ENCODE peak calls at places on chromosome 15, in four cellular contexts. Z, D, Q and O are unnamed samples.

GRCh38 chr15:33029247-33029646 is 165.3 kb downstream of the FMN1 start:
- DNase-seq in Z (no peak), D (no peak), Q (no peak), O (no peak)

GRCh38 chr15:67406257-67406861 is 114.6 kb upstream of the C15orf61 start:
- DNase-seq in Z (peak; percentile 15), D (no peak), Q (no peak), O (no peak)

GRCh38 chr15:36887214-36888017 is 212.9 kb downstream of the MEIS2 start:
- DNase-seq in Z (no peak), D (no peak), Q (no peak), O (no peak)

GRCh38 chr15:25022233-25022632 is 67.4 kb downstream of the SNRPN start:
- DNase-seq in Z (peak; percentile 56), D (no peak), Q (no peak), O (no peak)

GRCh38 chr15:89740137-89740536 is 10.9 kb downstream of the MESP1 start:
- DNase-seq in Z (peak; percentile 83), D (peak; percentile 48), Q (no peak), O (no peak)

GRCh38 chr15:56919708-56920637 is 1.5 kb downstream of the TCF12 start:
- DNase-seq in Z (peak; percentile 41), D (no peak), Q (no peak), O (no peak)

GRCh38 chr15:71013446-71013845 is 101.8 kb upstream of the THSD4 start:
- DNase-seq in Z (no peak), D (no peak), Q (no peak), O (no peak)

GRCh38 chr15:96947830-96948229 is 617.3 kb downstream of the NR2F2 start:
- DNase-seq in Z (no peak), D (no peak), Q (no peak), O (no peak)

GRCh38 chr15:88623632-88624031 is 2.5 kb downstream of the AEN start:
- DNase-seq in Z (no peak), D (no peak), Q (no peak), O (no peak)

GRCh38 chr15:85383470-85384148 is 3.2 kb downstream of the AKAP13 start:
- DNase-seq in Z (no peak), D (no peak), Q (no peak), O (no peak)

GRCh38 chr15:72889545-72889944 is 106.0 kb upstream of the ADPGK start:
- DNase-seq in Z (no peak), D (no peak), Q (no peak), O (no peak)

GRCh38 chr15:56367156-56367555 is 1.9 kb downstream of the TEX9 start:
- DNase-seq in Z (no peak), D (no peak), Q (no peak), O (no peak)

GRCh38 chr15:77037475-77038209 is 33.3 kb downstream of the TSPAN3 start:
- DNase-seq in Z (no peak), D (peak; percentile 23), Q (peak; percentile 74), O (peak; percentile 73)

GRCh38 chr15:98823012-98823458 is 174.7 kb downstream of the IGF1R start:
- DNase-seq in Z (peak; percentile 46), D (no peak), Q (no peak), O (no peak)

GRCh38 chr15:82108489-82109078 is 62.8 kb upstream of the MEX3B start:
- DNase-seq in Z (peak; percentile 63), D (peak; percentile 79), Q (peak; percentile 86), O (no peak)

GRCh38 chr15:53193149-53193548 is 403.0 kb upstream of the ONECUT1 start:
- DNase-seq in Z (peak; percentile 6), D (no peak), Q (no peak), O (no peak)

GRCh38 chr15:58526647-58527192 is 94.9 kb downstream of the LIPC start:
- DNase-seq in Z (no peak), D (no peak), Q (no peak), O (peak; percentile 51)

GRCh38 chr15:78085928-78086327 is 6.4 kb upstream of the SH2D7 start:
- DNase-seq in Z (peak; percentile 85), D (no peak), Q (no peak), O (no peak)

GRCh38 chr15:67109141-67110034 is 44.0 kb downstream of the SMAD3 start:
- DNase-seq in Z (peak; percentile 98), D (no peak), Q (peak; percentile 93), O (no peak)

GRCh38 chr15:31111091-31111647 is 9.6 kb upstream of the TRPM1 start:
- DNase-seq in Z (peak; percentile 19), D (no peak), Q (no peak), O (no peak)

GRCh38 chr15:66486887-66487286 is 10.7 kb downstream of the SNAPC5 start:
- DNase-seq in Z (no peak), D (no peak), Q (no peak), O (no peak)

GRCh38 chr15:82585072-82585471 is 44.8 kb upstream of the RPS17 start:
- DNase-seq in Z (peak; percentile 70), D (no peak), Q (no peak), O (no peak)

GRCh38 chr15:91694829-91695205 is 158.7 kb upstream of the SLCO3A1 start:
- DNase-seq in Z (peak; percentile 86), D (no peak), Q (no peak), O (no peak)

GRCh38 chr15:62450061-62450460 is 285.0 kb upstream of the C2CD4B start:
- DNase-seq in Z (no peak), D (no peak), Q (no peak), O (no peak)
- TF ChIP-seq CTCF in Z (no peak), D (no peak), Q (no peak), O (no peak)

DNA sequence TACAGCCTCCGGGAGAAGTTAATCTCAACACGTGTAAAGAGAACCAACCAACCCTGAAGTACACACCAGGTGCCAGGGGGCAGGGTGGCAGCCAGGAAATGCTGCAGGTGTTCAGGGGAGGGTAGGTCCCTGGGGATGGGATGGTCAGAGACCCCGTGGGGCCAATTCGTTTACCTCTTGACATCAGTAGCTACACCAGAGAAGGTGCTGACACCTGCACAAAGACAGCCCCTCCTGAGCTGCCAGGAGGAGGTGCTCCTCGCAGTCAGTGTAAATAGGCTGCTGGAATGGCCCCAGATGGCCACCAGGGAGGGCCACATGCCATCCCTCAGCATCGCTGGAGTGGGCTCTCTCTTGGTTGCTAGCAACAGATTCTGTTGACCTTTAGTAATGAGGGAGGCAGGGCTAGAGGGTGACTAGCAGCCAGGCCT is 52.8 kb downstream of the CORO2B start:
- DNase-seq in Z (no peak), D (no peak), Q (peak; percentile 85), O (no peak)
- TF ChIP-seq CTCF in Z (no peak), D (no peak), Q (no peak), O (peak; percentile 17)

GRCh38 chr15:27235161-27235560 is 264.2 kb downstream of the GABRG3 start:
- DNase-seq in Z (no peak), D (no peak), Q (no peak), O (no peak)

GRCh38 chr15:27235689-27236088 is 264.7 kb downstream of the GABRG3 start:
- DNase-seq in Z (no peak), D (no peak), Q (no peak), O (no peak)

GRCh38 chr15:27234593-27234992 is 263.6 kb downstream of the GABRG3 start:
- DNase-seq in Z (no peak), D (no peak), Q (no peak), O (no peak)

GRCh38 chr15:27237319-27237939 is 266.4 kb downstream of the GABRG3 start:
- DNase-seq in Z (no peak), D (no peak), Q (no peak), O (no peak)

DNA sequence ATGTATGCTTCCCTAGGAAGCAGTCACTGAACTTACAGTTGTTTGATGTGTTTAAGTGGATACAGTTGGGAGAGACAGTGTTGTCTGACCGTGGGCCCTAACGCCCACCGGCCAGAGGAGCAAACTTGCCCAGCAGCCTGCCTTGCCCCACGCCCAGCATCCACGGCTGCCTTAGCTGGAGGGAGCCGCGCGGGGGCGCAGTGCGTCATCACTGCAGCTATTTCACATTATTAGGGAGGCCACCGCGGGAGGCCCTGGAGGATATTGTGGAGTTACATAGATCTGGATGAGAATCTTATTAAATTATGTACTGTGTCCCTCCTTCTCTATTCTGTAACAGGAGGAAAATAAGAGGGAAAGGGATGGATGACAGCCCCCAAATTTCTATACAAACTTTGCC is 267.2 kb downstream of the GABRG3 start:
- DNase-seq in Z (no peak), D (no peak), Q (no peak), O (no peak)
- TF ChIP-seq CTCF in Z (no peak), D (no peak), Q (no peak), O (no peak)

DNA sequence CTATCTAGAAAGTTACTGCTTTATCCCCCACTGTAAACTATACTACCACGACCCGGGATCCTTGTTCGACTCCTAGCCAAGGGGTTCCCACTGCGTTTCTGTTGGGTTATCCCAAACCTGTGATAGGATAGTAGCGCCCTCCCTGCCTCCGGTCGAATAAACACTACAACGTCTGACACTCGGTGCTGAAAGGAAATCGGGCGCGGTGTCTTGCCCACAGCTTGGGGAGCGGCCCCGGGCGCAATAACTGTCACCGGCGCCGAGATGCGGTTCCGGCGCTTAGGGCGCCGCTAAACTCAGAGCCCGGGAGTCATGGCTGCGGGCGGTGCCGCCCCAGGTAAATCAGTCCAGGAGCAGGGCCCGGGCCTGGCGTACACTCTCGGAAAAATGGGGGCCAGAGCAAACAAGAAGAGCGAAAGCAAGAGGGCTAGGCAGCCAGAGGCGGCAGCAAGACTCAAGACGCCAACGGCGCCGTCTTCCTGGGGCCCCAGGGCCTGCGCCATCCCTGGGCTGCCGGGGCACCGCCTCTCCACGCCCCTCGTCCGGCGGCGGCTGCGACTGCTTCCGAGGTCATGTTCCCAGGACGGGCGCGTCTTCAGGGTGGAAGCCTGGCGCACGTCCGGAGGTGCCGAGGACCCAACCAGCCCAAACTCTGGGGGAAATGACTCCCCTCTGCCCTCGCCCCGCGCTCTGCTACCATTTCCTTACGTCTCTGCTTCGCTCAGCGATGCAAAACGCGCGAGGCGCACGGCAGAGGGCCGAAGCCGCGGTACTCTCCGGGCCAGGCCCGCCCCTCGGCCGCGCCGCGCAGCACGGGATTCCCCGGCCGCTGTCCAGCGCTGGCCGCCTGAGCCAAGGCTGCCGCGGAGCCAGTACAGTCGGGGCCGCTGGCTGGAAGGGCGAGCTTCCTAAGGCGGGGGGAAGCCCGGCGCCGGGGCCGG is at the start of gene DUT:
- DNase-seq in Z (peak; percentile 88), D (peak; percentile 84), Q (peak; percentile 97), O (peak; percentile 88)
- TF ChIP-seq CTCF in Z (no peak), D (no peak), Q (no peak), O (peak; percentile 53)

GRCh38 chr15:22947101-22948000 is 32.8 kb downstream of the CYFIP1 start:
- DNase-seq in Z (no peak), D (no peak), Q (peak; percentile 66), O (no peak)
- TF ChIP-seq CTCF in Z (no peak), D (no peak), Q (no peak), O (no peak)

GRCh38 chr15:59723686-59724336 is 34.7 kb upstream of the BNIP2 start:
- DNase-seq in Z (peak; percentile 6), D (no peak), Q (no peak), O (no peak)

GRCh38 chr15:59722032-59722431 is 32.9 kb upstream of the BNIP2 start:
- DNase-seq in Z (no peak), D (no peak), Q (no peak), O (no peak)

GRCh38 chr15:59722451-59722850 is 33.3 kb upstream of the BNIP2 start:
- DNase-seq in Z (no peak), D (no peak), Q (no peak), O (no peak)

GRCh38 chr15:59725172-59725486 is 36.0 kb upstream of the BNIP2 start:
- DNase-seq in Z (no peak), D (no peak), Q (no peak), O (no peak)
- TF ChIP-seq CTCF in Z (no peak), D (no peak), Q (no peak), O (peak; percentile 51)